ENCODE peak calls at places on chromosomes 12 and 14, in five cellular contexts. One of them, this sample, is unnamed.

GRCh38 chr12:53450936-53451335 is 966 bp upstream of the PCBP2 start:
- DNase-seq in NCI-H1105 treated with DMSO at 0.1 percent for 48 hours: no peak
- DNase-seq in M059J: no peak
- DNase-seq in dorsolateral prefrontal cortex: no peak
- DNase-seq in A172: no peak
- DNase-seq in this sample: no peak

GRCh38 chr14:36834293-36834692 is 172.6 kb downstream of the PAX9 start:
- DNase-seq in dorsolateral prefrontal cortex: no peak
- DNase-seq in M059J: no peak
- DNase-seq in A172: no peak
- DNase-seq in NCI-H1105 treated with DMSO at 0.1 percent for 48 hours: no peak
- DNase-seq in this sample: no peak

GRCh38 chr12:78887444-78887843 is 22.9 kb downstream of the SYT1 start:
- DNase-seq in NCI-H1105 treated with DMSO at 0.1 percent for 48 hours: no peak
- DNase-seq in dorsolateral prefrontal cortex: no peak
- DNase-seq in M059J: no peak
- DNase-seq in A172: no peak
- DNase-seq in this sample: no peak

GRCh38 chr14:42140001-42140400 is 533.3 kb downstream of the LRFN5 start:
- DNase-seq in M059J: peak
- DNase-seq in NCI-H1105 treated with DMSO at 0.1 percent for 48 hours: no peak
- DNase-seq in A172: no peak
- DNase-seq in dorsolateral prefrontal cortex: no peak
- DNase-seq in this sample: no peak

GRCh38 chr14:76473381-76474263 is 97.7 kb downstream of the ESRRB start:
- DNase-seq in NCI-H1105 treated with DMSO at 0.1 percent for 48 hours: no peak
- DNase-seq in A172: peak
- DNase-seq in M059J: peak
- DNase-seq in dorsolateral prefrontal cortex: no peak
- DNase-seq in this sample: no peak

GRCh38 chr12:107119091-107119490 is 25.7 kb upstream of the CRY1 start:
- DNase-seq in A172: no peak
- DNase-seq in NCI-H1105 treated with DMSO at 0.1 percent for 48 hours: no peak
- DNase-seq in M059J: no peak
- DNase-seq in dorsolateral prefrontal cortex: no peak
- DNase-seq in this sample: no peak

GRCh38 chr14:31927348-31927826 is 149.7 kb upstream of the ARHGAP5 start:
- DNase-seq in dorsolateral prefrontal cortex: peak
- DNase-seq in M059J: peak
- DNase-seq in NCI-H1105 treated with DMSO at 0.1 percent for 48 hours: no peak
- DNase-seq in A172: peak
- DNase-seq in this sample: peak

GRCh38 chr12:121530600-121531355 is 50.0 kb downstream of the KDM2B start:
- DNase-seq in M059J: peak
- DNase-seq in NCI-H1105 treated with DMSO at 0.1 percent for 48 hours: no peak
- DNase-seq in dorsolateral prefrontal cortex: peak
- DNase-seq in A172: peak
- DNase-seq in this sample: peak

GRCh38 chr12:112833272-112833671 is 41.7 kb downstream of the RPH3A start:
- DNase-seq in NCI-H1105 treated with DMSO at 0.1 percent for 48 hours: no peak
- DNase-seq in M059J: no peak
- DNase-seq in dorsolateral prefrontal cortex: no peak
- DNase-seq in A172: no peak
- DNase-seq in this sample: no peak

GRCh38 chr12:12671850-12672660 is 23.9 kb downstream of the GPR19 start:
- DNase-seq in M059J: peak
- DNase-seq in NCI-H1105 treated with DMSO at 0.1 percent for 48 hours: no peak
- DNase-seq in dorsolateral prefrontal cortex: no peak
- DNase-seq in A172: peak
- DNase-seq in this sample: peak

GRCh38 chr12:110035534-110036104 is 12.7 kb downstream of the C12orf76 start:
- DNase-seq in NCI-H1105 treated with DMSO at 0.1 percent for 48 hours: no peak
- DNase-seq in M059J: no peak
- DNase-seq in A172: no peak
- DNase-seq in dorsolateral prefrontal cortex: no peak
- DNase-seq in this sample: no peak

This sample was measured in H4.